ENCODE peak calls at places on chromosomes 13 and 19, in four cellular contexts. I is fibroblast of the aortic adventitia, B is fibroblast of mammary gland, S is tibial artery. X is an unnamed sample.

GRCh38 chr13:108993346-108993745 is 363.9 kb downstream of the MYO16 start:
- DNase-seq in I (no peak), B (peak), S (no peak), X (no peak)

GRCh38 chr13:67351114-67351513 is 121.0 kb upstream of the PCDH9 start:
- DNase-seq in I (no peak), B (no peak), S (no peak), X (no peak)

GRCh38 chr13:100490692-100491091 is 97.9 kb downstream of the GGACT start:
- DNase-seq in I (no peak), B (no peak), S (no peak), X (no peak)

GRCh38 chr13:51201886-51202285 is 20.3 kb upstream of the FAM124A start:
- DNase-seq in I (no peak), B (no peak), S (no peak), X (no peak)

GRCh38 chr13:112934075-112934474 is 34.9 kb upstream of the MCF2L start:
- DNase-seq in I (no peak), B (no peak), S (no peak), X (no peak)

GRCh38 chr13:34678154-34678553 is 263.9 kb upstream of the NBEA start:
- DNase-seq in I (peak), B (no peak), S (no peak), X (no peak)

GRCh38 chr19:39677931-39678889 is 22.5 kb downstream of the LGALS16 start:
- DNase-seq in I (peak), B (peak), S (no peak), X (no peak)

GRCh38 chr13:76512676-76513277 is 373.4 kb downstream of the KCTD12 start:
- DNase-seq in I (peak), B (peak), S (no peak), X (no peak)

GRCh38 chr13:93700115-93700514 is 473.5 kb downstream of the GPC6 start:
- DNase-seq in I (peak), B (peak), S (no peak), X (no peak)

GRCh38 chr19:3968556-3969434 is 2.1 kb downstream of the DAPK3 start:
- DNase-seq in I (peak), B (peak), S (peak), X (no peak)

GRCh38 chr13:111852701-111853100 is 214.2 kb upstream of the SOX1 start:
- DNase-seq in I (no peak), B (no peak), S (no peak), X (no peak)

GRCh38 chr13:28320884-28321574 is 173.9 kb downstream of the FLT1 start:
- DNase-seq in I (no peak), B (no peak), S (no peak), X (no peak)

GRCh38 chr19:55641376-55642152 is 762 bp downstream of the ZNF580 start:
- DNase-seq in I (peak), B (no peak), S (peak), X (no peak)

GRCh38 chr19:1862424-1863307 is 713 bp downstream of the KLF16 start:
- DNase-seq in I (no peak), B (no peak), S (no peak), X (no peak)

GRCh38 chr13:102309110-102309509 is 92.7 kb downstream of the FGF14 start:
- DNase-seq in I (no peak), B (no peak), S (no peak), X (no peak)

GRCh38 chr13:31947105-31947504 is 84.5 kb upstream of the FRY start:
- DNase-seq in I (no peak), B (no peak), S (no peak), X (no peak)

GRCh38 chr19:44303976-44304568 is 753 bp downstream of the ZNF235 start:
- DNase-seq in I (no peak), B (peak), S (no peak), X (no peak)

GRCh38 chr19:53537523-53538377 is at the start of gene ZNF331:
- DNase-seq in I (peak), B (peak), S (peak), X (peak)

GRCh38 chr13:75963318-75963717 is 327.2 kb downstream of the LMO7 start:
- DNase-seq in I (no peak), B (peak), S (no peak), X (no peak)

GRCh38 chr13:44350775-44351504 is 22.7 kb upstream of the SERP2 start:
- DNase-seq in I (no peak), B (no peak), S (no peak), X (no peak)

GRCh38 chr13:111868716-111869115 is 198.2 kb upstream of the SOX1 start:
- DNase-seq in I (no peak), B (no peak), S (no peak), X (no peak)

GRCh38 chr13:38213307-38213706 is 136.3 kb upstream of the UFM1 start:
- DNase-seq in I (peak), B (peak), S (no peak), X (no peak)

GRCh38 chr13:25675060-25675459 is 303.3 kb downstream of the ATP8A2 start:
- DNase-seq in I (no peak), B (no peak), S (no peak), X (no peak)

GRCh38 chr19:49390978-49391304 is 2.9 kb downstream of the KASH5 start:
- DNase-seq in I (no peak), B (no peak), S (no peak), X (no peak)

GRCh38 chr19:55080915-55081772 is 5.5 kb downstream of the EPS8L1 start:
- DNase-seq in I (peak), B (peak), S (no peak), X (peak)

GRCh38 chr19:45547965-45548609 is 36.5 kb downstream of the OPA3 start:
- DNase-seq in I (peak), B (peak), S (no peak), X (no peak)

GRCh38 chr19:35436477-35437141 is 11.4 kb upstream of the FFAR2 start:
- DNase-seq in I (peak), B (peak), S (peak), X (peak)

GRCh38 chr19:19956431-19957075 is 55.8 kb downstream of the ZNF93 start:
- DNase-seq in I (no peak), B (no peak), S (no peak), X (no peak)

GRCh38 chr13:38421590-38422560 is 72.2 kb downstream of the UFM1 start:
- DNase-seq in I (no peak), B (no peak), S (no peak), X (no peak)

GRCh38 chr19:55206664-55207500 is 2.4 kb downstream of the PTPRH start:
- DNase-seq in I (peak), B (peak), S (peak), X (peak)

GRCh38 chr13:68522184-68522583 is 1292.0 kb upstream of the PCDH9 start:
- DNase-seq in I (no peak), B (no peak), S (no peak), X (no peak)

GRCh38 chr13:108508263-108508662 is 121.1 kb upstream of the MYO16 start:
- DNase-seq in I (peak), B (peak), S (no peak), X (no peak)

GRCh38 chr19:1825909-1826556 is 14.0 kb upstream of the ATP8B3 start:
- DNase-seq in I (peak), B (peak), S (peak), X (peak)

GRCh38 chr13:94382960-94383359 is 96.5 kb downstream of the DCT start:
- DNase-seq in I (no peak), B (no peak), S (no peak), X (no peak)

GRCh38 chr19:44623080-44623479 is 9.7 kb downstream of the IGSF23 start:
- DNase-seq in I (peak), B (peak), S (peak), X (peak)

GRCh38 chr13:106986687-106987434 is 418.9 kb upstream of the ARGLU1 start:
- DNase-seq in I (no peak), B (no peak), S (no peak), X (no peak)

GRCh38 chr13:94703721-94704314 is 8.5 kb downstream of the SOX21 start:
- DNase-seq in I (no peak), B (no peak), S (no peak), X (no peak)

GRCh38 chr13:37526710-37527446 is 71.7 kb downstream of the POSTN start:
- DNase-seq in I (peak), B (peak), S (no peak), X (no peak)

GRCh38 chr19:41426952-41427646 is at the start of gene B3GNT8:
- DNase-seq in I (peak), B (peak), S (peak), X (peak)

GRCh38 chr13:97727991-97728390 is 225.5 kb upstream of the IPO5 start:
- DNase-seq in I (no peak), B (no peak), S (no peak), X (no peak)

GRCh38 chr19:18741124-18741493 is 50.0 kb downstream of the COMP start:
- DNase-seq in I (no peak), B (no peak), S (no peak), X (no peak)

GRCh38 chr19:18743281-18743825 is 47.8 kb downstream of the COMP start:
- DNase-seq in I (peak), B (no peak), S (no peak), X (peak)

GRCh38 chr19:18741566-18742121 is 49.5 kb downstream of the COMP start:
- DNase-seq in I (no peak), B (no peak), S (no peak), X (peak)

GRCh38 chr19:18742838-18743237 is 48.3 kb downstream of the COMP start:
- DNase-seq in I (no peak), B (no peak), S (no peak), X (peak)

GRCh38 chr19:18742324-18742723 is 48.8 kb downstream of the COMP start:
- DNase-seq in I (no peak), B (no peak), S (no peak), X (peak)
- TF ChIP-seq CTCF in I (no peak), B (no peak), S (no peak), X (no peak)

GRCh38 chr13:80605743-80606142 is 264.8 kb upstream of the SPRY2 start:
- DNase-seq in I (no peak), B (no peak), S (no peak), X (no peak)

GRCh38 chr13:80603351-80603750 is 262.4 kb upstream of the SPRY2 start:
- DNase-seq in I (no peak), B (peak), S (no peak), X (no peak)

GRCh38 chr13:80605007-80605406 is 264.1 kb upstream of the SPRY2 start:
- DNase-seq in I (no peak), B (no peak), S (no peak), X (no peak)

GRCh38 chr13:80599765-80600164 is 258.8 kb upstream of the SPRY2 start:
- DNase-seq in I (no peak), B (peak), S (no peak), X (no peak)

DNA sequence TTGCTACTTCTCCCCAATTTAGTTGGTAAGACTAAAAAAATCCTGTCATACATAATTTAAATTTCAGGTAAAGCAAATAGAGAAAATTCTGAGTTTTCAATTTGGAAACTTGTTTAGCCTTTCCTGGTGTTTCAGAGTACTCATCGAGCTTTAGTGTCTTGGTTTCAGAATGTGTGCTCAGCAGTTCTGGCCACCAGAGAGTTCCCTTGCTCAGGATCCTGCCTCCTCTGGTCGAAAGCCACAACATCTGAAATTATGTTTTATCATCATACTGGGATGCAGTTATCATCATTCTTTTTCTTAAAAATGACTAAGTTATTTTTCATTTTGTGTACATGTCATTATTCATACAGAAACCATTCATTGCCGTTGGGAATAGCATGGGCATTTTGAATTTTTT is 263.2 kb upstream of the SPRY2 start:
- DNase-seq in I (peak), B (peak), S (no peak), X (no peak)
- TF ChIP-seq CTCF in I (peak), B (peak), S (no peak), X (no peak)

GRCh38 chr19:7382694-7383093 is 34.0 kb downstream of the ARHGEF18 start:
- DNase-seq in I (no peak), B (no peak), S (no peak), X (no peak)
- TF ChIP-seq CTCF in I (no peak), B (no peak), S (no peak), X (no peak)

DNA sequence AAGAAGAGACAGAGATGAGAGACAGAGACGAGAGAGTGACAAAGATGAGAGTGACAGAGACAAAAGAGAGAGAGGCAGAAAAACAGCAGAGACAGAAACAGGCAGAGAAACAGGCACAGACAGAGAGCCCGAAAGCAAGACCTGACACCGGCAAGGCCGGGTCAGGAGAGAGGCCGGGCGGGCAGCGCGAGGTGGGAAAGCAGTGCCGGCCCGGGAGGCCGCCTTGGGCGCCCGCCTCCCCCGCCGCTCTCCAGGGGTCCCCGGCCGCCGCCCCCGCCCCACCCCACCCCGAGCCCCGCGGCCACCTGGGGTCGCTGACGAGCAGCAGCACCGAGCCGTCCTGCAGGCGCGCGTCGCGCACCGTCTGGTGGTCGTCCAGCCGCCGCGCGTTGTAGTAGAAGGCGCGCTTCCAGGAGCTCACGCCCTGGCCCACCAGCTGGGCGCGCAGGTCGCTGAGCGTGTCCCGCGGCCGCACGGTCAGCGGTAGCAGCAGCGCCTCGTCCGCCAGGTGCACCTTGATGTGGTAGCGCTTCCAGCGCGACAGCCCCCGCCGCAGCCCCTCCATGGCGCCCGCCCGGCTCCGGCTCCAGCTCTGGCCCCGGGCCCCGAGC is at the start of gene TINCR:
- DNase-seq in I (no peak), B (no peak), S (no peak), X (no peak)
- TF ChIP-seq CTCF in I (no peak), B (no peak), S (no peak), X (no peak)

DNA sequence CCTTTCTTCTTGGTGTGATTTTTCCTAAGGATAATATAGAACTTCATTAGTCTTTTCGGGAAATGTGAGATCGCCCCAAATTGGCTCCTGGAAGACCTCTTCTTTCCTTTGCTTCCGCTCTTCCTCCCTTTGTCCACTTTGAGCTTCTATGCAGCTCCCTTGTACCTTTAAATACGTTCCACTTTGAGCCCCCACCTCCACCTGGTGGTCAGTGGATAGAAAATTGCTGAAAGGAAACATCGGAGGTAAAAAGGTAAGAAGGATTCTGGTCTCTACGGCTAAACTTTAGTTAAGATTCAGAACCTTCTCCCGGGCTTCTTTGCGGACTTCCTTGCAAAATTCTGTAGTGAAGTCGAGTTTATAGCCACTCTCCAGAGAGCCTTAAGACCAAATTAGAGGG is 55.0 kb upstream of the TM9SF2 start:
- DNase-seq in I (no peak), B (no peak), S (no peak), X (no peak)
- TF ChIP-seq CTCF in I (no peak), B (no peak), S (no peak), X (no peak)

X was measured in CD14-positive monocyte.